ENCODE peak calls at places on chromosomes 16 and 17, in seven cellular contexts. F is HepG2, P is Panc1, K is prostate gland, R is breast epithelium, M is transverse colon, Y is HCT116. O is an unnamed sample.

GRCh38 chr16:56269824-56270684 is 78.8 kb downstream of the GNAO1 start:
- DNase-seq in R (no peak), M (peak; percentile 40), Y (no peak), K (no peak), F (peak; percentile 52), P (no peak), O (no peak)

GRCh38 chr17:42097691-42098661 is at the start of gene ZNF385C:
- DNase-seq in M (no peak), R (no peak), P (no peak), K (no peak), Y (no peak), F (no peak), O (no peak)

GRCh38 chr16:19859166-19859565 is 25.5 kb downstream of the GPRC5B start:
- DNase-seq in F (no peak), R (no peak), P (no peak), M (no peak), K (no peak), Y (no peak), O (no peak)

GRCh38 chr17:39527220-39527813 is 66.0 kb downstream of the CDK12 start:
- DNase-seq in Y (peak; percentile 12), M (no peak), R (no peak), F (peak; percentile 33), P (no peak), K (no peak), O (peak; percentile 15)

GRCh38 chr17:6467567-6467966 is 23.3 kb downstream of the PIMREG start:
- DNase-seq in K (no peak), R (no peak), Y (no peak), P (no peak), F (no peak), M (no peak), O (no peak)

GRCh38 chr16:53559552-53559951 is 56.5 kb upstream of the AKTIP start:
- DNase-seq in K (no peak), P (no peak), M (no peak), R (no peak), Y (no peak), F (no peak), O (no peak)

GRCh38 chr17:66842505-66842904 is 7.6 kb downstream of the CACNG5 start:
- DNase-seq in K (no peak), F (no peak), P (no peak), M (no peak), Y (no peak), R (no peak), O (no peak)

GRCh38 chr17:73742915-73743314 is 98.7 kb upstream of the SDK2 start:
- DNase-seq in R (no peak), M (no peak), Y (no peak), P (no peak), K (no peak), F (no peak), O (no peak)

GRCh38 chr16:72850863-72851262 is 197.1 kb downstream of the ZFHX3 start:
- DNase-seq in K (no peak), Y (no peak), R (no peak), P (no peak), M (no peak), F (no peak), O (no peak)

GRCh38 chr16:25838724-25839186 is 147.0 kb downstream of the HS3ST4 start:
- DNase-seq in K (peak; percentile 13), F (peak; percentile 69), M (peak; percentile 7), P (peak; percentile 33), Y (peak; percentile 27), R (no peak), O (peak; percentile 34)

DNA sequence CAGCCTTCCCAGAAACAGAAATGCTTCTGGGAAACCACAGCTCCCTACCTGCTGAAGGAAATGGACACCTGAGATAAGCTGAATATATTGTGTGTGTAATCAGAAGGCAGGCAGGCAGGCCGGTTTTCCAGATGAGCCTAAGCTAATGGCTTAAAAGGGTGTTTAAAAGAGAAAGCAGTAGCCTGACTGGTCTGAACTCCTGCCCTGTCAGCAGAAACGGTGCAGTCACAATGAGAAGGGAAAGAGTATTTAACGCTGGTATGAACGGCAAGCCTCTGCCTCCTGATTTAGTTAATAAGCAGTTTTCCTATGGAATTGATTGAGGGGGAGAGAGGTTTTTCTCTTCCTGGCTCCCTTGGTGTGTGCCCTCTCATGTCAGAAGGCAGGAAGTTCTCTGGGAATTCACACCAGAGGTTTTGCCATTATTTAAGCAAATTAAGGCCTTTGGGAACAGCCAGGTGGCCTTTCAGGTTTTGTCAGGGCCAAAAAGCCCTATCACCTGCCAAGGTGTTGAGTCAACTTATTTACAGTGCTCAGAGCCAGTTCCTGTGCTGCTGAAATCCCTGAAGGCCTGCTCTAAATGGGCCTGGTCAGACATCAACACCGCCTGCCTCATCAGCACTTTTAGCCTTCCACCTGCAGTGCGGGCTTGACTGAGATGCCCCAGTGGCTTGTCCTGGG is 41.6 kb downstream of the CDH1 start:
- DNase-seq in Y (no peak), M (peak; percentile 32), F (no peak), P (no peak), K (peak; percentile 87), R (no peak), O (no peak)
- TF ChIP-seq POLR2AphosphoS5 in Y (no peak), M (no peak), F (no peak), P (no peak), K (peak; percentile 76), R (no peak), O (no peak)

GRCh38 chr17:47670064-47670463 is 20.3 kb downstream of the KPNB1 start:
- DNase-seq in F (no peak), R (no peak), M (no peak), Y (no peak), P (no peak), K (no peak), O (peak; percentile 48)

GRCh38 chr17:47660064-47660492 is 10.4 kb downstream of the KPNB1 start:
- DNase-seq in R (no peak), Y (no peak), M (no peak), P (no peak), F (no peak), K (no peak), O (no peak)

GRCh38 chr17:47669060-47669459 is 19.3 kb downstream of the KPNB1 start:
- DNase-seq in F (no peak), R (no peak), P (no peak), K (no peak), M (no peak), Y (no peak), O (no peak)

GRCh38 chr17:47665655-47666054 is 15.9 kb downstream of the KPNB1 start:
- DNase-seq in Y (no peak), R (no peak), P (no peak), M (no peak), F (no peak), K (no peak), O (peak; percentile 78)

GRCh38 chr17:47663997-47664941 is 14.6 kb downstream of the KPNB1 start:
- DNase-seq in P (peak; percentile 38), M (peak; percentile 60), K (peak; percentile 51), R (no peak), Y (peak; percentile 48), F (peak; percentile 63), O (no peak)
- TF ChIP-seq POLR2AphosphoS5 in P (peak; percentile 42), M (no peak), K (peak; percentile 21), R (no peak), Y (no peak), F (peak; percentile 14), O (no peak)

GRCh38 chr16:57838161-57838560 is 35.9 kb upstream of the KIFC3 start:
- DNase-seq in F (no peak), Y (no peak), R (no peak), P (no peak), K (no peak), M (no peak), O (no peak)

GRCh38 chr16:57843400-57843799 is 41.1 kb upstream of the KIFC3 start:
- DNase-seq in Y (no peak), F (no peak), P (no peak), K (no peak), M (no peak), R (no peak), O (no peak)

GRCh38 chr16:57842606-57843005 is 40.3 kb upstream of the KIFC3 start:
- DNase-seq in M (no peak), P (no peak), F (no peak), R (no peak), Y (no peak), K (no peak), O (no peak)

GRCh38 chr16:57837305-57838125 is 35.2 kb upstream of the KIFC3 start:
- DNase-seq in P (no peak), Y (no peak), M (no peak), K (no peak), R (no peak), F (no peak), O (no peak)

DNA sequence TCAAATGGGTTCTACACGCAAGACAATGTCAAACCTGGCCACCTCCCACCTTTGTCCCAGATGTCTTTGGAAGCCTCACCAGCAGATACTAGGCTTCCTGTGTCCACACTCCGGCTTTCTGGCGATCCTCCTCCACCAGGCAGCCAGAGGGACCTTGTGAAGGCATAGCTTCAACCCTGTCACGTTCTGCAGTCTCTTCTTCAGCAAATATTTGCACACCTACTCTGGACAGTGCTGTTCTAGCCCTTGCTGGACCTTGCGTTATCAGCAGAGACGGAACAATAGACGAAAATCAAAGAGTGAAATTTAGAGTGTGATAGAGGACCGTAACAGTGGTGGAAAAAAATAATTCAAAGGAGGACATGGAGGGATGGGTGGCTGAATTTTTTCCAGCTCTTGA is 38.5 kb upstream of the KIFC3 start:
- DNase-seq in Y (no peak), R (no peak), P (no peak), M (no peak), F (peak; percentile 89), K (no peak), O (no peak)
- TF ChIP-seq POLR2AphosphoS5 in Y (no peak), R (no peak), P (no peak), M (no peak), F (no peak), K (no peak), O (no peak)

GRCh38 chr17:18318771-18319450 is 3.8 kb downstream of the SMCR8 start:
- DNase-seq in R (no peak), K (no peak), P (no peak), F (no peak), Y (no peak), M (no peak), O (no peak)

GRCh38 chr17:18314059-18314730 is 599 bp downstream of the TOP3A start:
- DNase-seq in F (no peak), M (no peak), Y (no peak), K (peak; percentile 11), P (no peak), R (no peak), O (no peak)

GRCh38 chr17:18315498-18316360 is 636 bp downstream of the SMCR8 start:
- DNase-seq in R (no peak), P (no peak), Y (no peak), F (no peak), K (no peak), M (peak; percentile 23), O (no peak)

GRCh38 chr17:18318122-18318521 is 3.0 kb downstream of the SMCR8 start:
- DNase-seq in F (no peak), M (no peak), P (no peak), R (no peak), K (no peak), Y (no peak), O (no peak)

DNA sequence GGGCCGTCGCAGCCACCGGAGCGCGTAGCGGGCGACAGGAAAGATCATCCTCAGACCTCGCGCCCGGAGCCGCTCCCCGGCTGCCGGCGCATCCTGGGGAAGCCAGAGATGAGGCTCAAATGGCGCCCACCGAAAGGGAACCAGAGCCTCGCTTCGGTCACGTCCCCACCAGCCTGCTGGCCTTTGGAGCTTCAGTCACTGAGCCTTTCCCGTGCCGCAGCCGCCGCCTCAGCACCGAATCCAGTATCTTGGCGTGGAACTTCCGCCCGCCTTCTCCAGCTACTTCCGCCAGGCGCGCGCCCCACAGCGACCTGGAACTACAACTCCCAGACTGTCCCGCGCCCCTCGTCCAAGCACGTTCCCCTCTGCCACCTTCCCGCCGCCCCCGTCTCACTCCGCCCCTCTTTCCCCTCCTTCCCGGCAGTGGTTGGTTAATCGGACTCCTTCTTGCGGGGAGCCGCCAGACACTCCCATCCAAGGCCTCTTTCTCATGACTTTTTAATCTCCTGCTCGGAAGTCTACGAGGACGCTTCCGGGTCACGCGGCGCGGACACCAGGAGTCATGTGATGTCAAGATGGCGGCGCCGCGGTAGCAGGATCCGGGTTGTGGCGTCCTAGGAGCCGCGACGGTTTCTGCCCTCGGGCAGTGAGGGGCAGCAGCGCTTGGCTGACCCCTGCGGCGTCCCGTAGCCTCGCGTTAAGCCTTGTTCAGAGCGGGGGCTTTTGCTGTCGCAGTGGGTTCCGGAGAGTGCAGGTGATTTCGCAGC is at the start of the genes SMCR8 and TOP3A:
- DNase-seq in Y (peak; percentile 91), R (peak; percentile 99), M (peak; percentile 98), K (peak; percentile 99), F (peak; percentile 92), P (peak; percentile 91), O (peak; percentile 84)
- TF ChIP-seq POLR2AphosphoS5 in Y (peak; percentile 84), R (peak; percentile 89), M (peak; percentile 61), K (peak; percentile 98), F (peak; percentile 69), P (peak; percentile 59), O (no peak)